ENCODE peak calls at places on chromosomes 12 and 14, in five cellular contexts. O is transverse colon, Y is AG08396, P is H7, B is cardiac fibroblast. S is an unnamed sample.
A peak's percentile ranks its signal among the peaks of the same experiment; 100 is the strongest.

GRCh38 chr14:64726585-64726890 is 22.3 kb downstream of the PLEKHG3 start:
- DNase-seq in O (peak; percentile 92), Y (no peak), P (peak; percentile 82), B (peak; percentile 59), S (no peak)

GRCh38 chr12:29698756-29699155 is 85.0 kb downstream of the TMTC1 start:
- DNase-seq in O (no peak), Y (no peak), P (no peak), B (no peak), S (no peak)

GRCh38 chr12:19129121-19129485 is 430 bp upstream of the PLEKHA5 start:
- DNase-seq in O (no peak), Y (no peak), P (no peak), B (peak; percentile 42), S (no peak)

GRCh38 chr12:57173089-57173488 is 25.7 kb upstream of the LRP1-AS start:
- DNase-seq in O (no peak), Y (no peak), P (peak; percentile 94), B (no peak), S (no peak)

GRCh38 chr14:22505751-22506710 is 83.0 kb downstream of the DAD1 start:
- DNase-seq in O (no peak), Y (no peak), P (no peak), B (no peak), S (no peak)

GRCh38 chr12:114949081-114949480 is 265.1 kb upstream of the TBX3 start:
- DNase-seq in O (no peak), Y (no peak), P (no peak), B (no peak), S (no peak)

GRCh38 chr12:34397591-34398365 is 375.5 kb downstream of the ALG10 start:
- DNase-seq in O (peak; percentile 4), Y (no peak), P (peak; percentile 4), B (no peak), S (no peak)

GRCh38 chr12:104215638-104216297 is at the start of gene TXNRD1:
- DNase-seq in O (peak; percentile 86), Y (peak; percentile 74), P (peak; percentile 93), B (peak; percentile 81), S (peak; percentile 90)

GRCh38 chr12:11730299-11731041 is 81.0 kb downstream of the ETV6 start:
- DNase-seq in O (peak; percentile 75), Y (no peak), P (no peak), B (no peak), S (no peak)

S was measured in activated naive CD8-positive, alpha-beta T cell treated with anti-CD3 and anti-CD28 coated beads for 36 hours.